ENCODE peak calls at places on chromosomes 5 and 9, in six cellular contexts. D is CD4-positive, alpha-beta T cell; W is ovary; T is thyroid gland; S is heart left ventricle; L is heart right ventricle. G is an unnamed sample. For H3K9me3, the result is how much of the 10 kb centered on the place peaks cover.

GRCh38 chr5:125578551-125578950 is 832.1 kb upstream of the ZNF608 start:
- DNase-seq in W (no peak), L (no peak), D (no peak), T (no peak), S (no peak), G (no peak)

GRCh38 chr5:9898319-9898718 is 268.2 kb upstream of the TAS2R1 start:
- DNase-seq in D (no peak), T (peak), S (no peak), L (no peak), W (no peak), G (no peak)

GRCh38 chr9:131776473-131776872 is 36.6 kb upstream of the RAPGEF1 start:
- DNase-seq in D (no peak), W (no peak), S (no peak), L (peak), T (no peak), G (no peak)

GRCh38 chr9:93397664-93398381 is 53.7 kb upstream of the FAM120A start:
- DNase-seq in D (no peak), T (no peak), L (no peak), S (no peak), W (no peak), G (no peak)

GRCh38 chr5:59067976-59068651 is 485.2 kb downstream of the RAB3C start:
- DNase-seq in S (no peak), T (no peak), D (no peak), L (no peak), W (no peak), G (no peak)

GRCh38 chr9:126146254-126147145 is 180.1 kb upstream of the MVB12B start:
- DNase-seq in T (no peak), L (no peak), S (no peak), W (peak), D (no peak), G (no peak)

GRCh38 chr9:136668983-136669790 is 6.5 kb downstream of the EGFL7 start:
- DNase-seq in D (no peak), T (no peak), W (no peak), S (no peak), L (no peak), G (no peak)

GRCh38 chr9:131833906-131834305 is 94.0 kb upstream of the RAPGEF1 start:
- DNase-seq in L (no peak), W (no peak), S (no peak), T (no peak), D (no peak), G (no peak)

GRCh38 chr9:4442806-4443205 is 47.5 kb upstream of the SLC1A1 start:
- DNase-seq in S (no peak), T (no peak), L (no peak), D (no peak), W (no peak), G (no peak)

GRCh38 chr5:3594514-3595101 is 1.0 kb upstream of the IRX1 start:
- DNase-seq in L (no peak), W (no peak), D (no peak), T (no peak), S (no peak), G (peak)

GRCh38 chr9:128085852-128086409 is 17.9 kb downstream of the SLC25A25 start:
- DNase-seq in L (no peak), S (no peak), W (no peak), D (no peak), T (no peak), G (no peak)

GRCh38 chr5:5804834-5805233 is 382.4 kb downstream of the ICE1 start:
- DNase-seq in D (no peak), W (no peak), L (no peak), T (no peak), S (no peak), G (no peak)

GRCh38 chr5:5810461-5810860 is 388.0 kb downstream of the ICE1 start:
- DNase-seq in D (no peak), S (peak), T (no peak), W (no peak), L (peak), G (no peak)
- H3K27ac ChIP-seq in D (no peak), S (no peak), T (no peak), W (no peak), L (no peak), G (no peak)

GRCh38 chr5:135020111-135020895 is 13.7 kb downstream of the PITX1 start:
- DNase-seq in D (no peak), W (no peak), L (no peak), T (no peak), S (no peak), G (peak)
- TF ChIP-seq CTCF in D (no peak), W (no peak), L (no peak), T (no peak), S (no peak), G (no peak)

GRCh38 chr9:124174385-124174784 is 83.4 kb upstream of the NEK6 start:
- DNase-seq in S (no peak), W (no peak), D (no peak), L (no peak), T (no peak), G (no peak)
- H3K9me3 ChIP-seq in S (under half), W (under half), D (under half), L (under half), T (under half), G (under half)

GRCh38 chr9:10252174-10252573 is 360.6 kb downstream of the PTPRD start:
- DNase-seq in D (no peak), S (peak), L (peak), T (no peak), W (no peak), G (no peak)
- H3K27ac ChIP-seq in D (no peak), S (no peak), L (no peak), T (no peak), W (no peak), G (no peak)

DNA sequence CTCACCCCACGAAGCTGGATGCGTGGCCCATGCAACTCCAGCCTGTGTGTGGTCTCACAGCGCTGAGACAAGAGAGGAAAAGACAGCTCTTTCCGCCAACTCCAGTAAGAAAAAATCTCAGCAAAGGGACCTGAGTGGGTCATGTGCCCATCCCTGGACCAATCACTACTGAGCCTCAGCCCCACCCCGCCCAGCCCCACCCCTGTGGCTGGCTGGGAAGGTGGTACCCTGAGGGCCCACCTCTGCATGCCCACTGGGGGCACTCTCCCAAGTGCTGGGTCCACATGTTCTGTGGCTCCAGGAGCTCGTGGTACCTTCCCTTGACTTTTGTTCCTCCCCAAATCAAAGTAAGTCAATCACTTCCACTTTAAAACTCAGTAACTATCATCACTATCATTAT is 105.1 kb upstream of the SMIM23 start:
- DNase-seq in D (no peak), W (no peak), T (no peak), S (no peak), L (no peak), G (no peak)
- TF ChIP-seq CTCF in D (no peak), W (no peak), T (no peak), S (no peak), L (no peak), G (no peak)

GRCh38 chr9:118751848-118752223 is 617.4 kb downstream of the BRINP1 start:
- DNase-seq in D (no peak), T (no peak), W (no peak), S (no peak), L (no peak), G (no peak)
- H3K9me3 ChIP-seq in D (under half), T (under half), W (under half), S (under half), L (under half), G (under half)

G was measured in RWPE2.